ENCODE peak calls at places on chromosome 18, in nine cellular contexts. G, E, I, L, T, F, R, P and O are unnamed samples.

GRCh38 chr18:79542876-79543750 is 136.5 kb upstream of the CTDP1 start:
- DNase-seq in F (no peak), L (no peak), G (no peak), T (no peak), E (no peak), P (no peak), R (no peak), I (no peak), O (no peak)

GRCh38 chr18:6781846-6782245 is 52.3 kb downstream of the ARHGAP28 start:
- DNase-seq in T (no peak), L (no peak), F (no peak), I (no peak), G (peak; percentile 65), E (no peak), R (no peak), P (no peak), O (no peak)

GRCh38 chr18:46575851-46576250 is 81.2 kb downstream of the LOXHD1 start:
- DNase-seq in I (no peak), G (no peak), F (no peak), P (no peak), T (no peak), E (no peak), R (no peak), L (no peak), O (no peak)

GRCh38 chr18:23033079-23033478 is 100.0 kb downstream of the RBBP8 start:
- DNase-seq in R (no peak), I (no peak), T (no peak), P (no peak), L (no peak), F (no peak), G (no peak), E (peak; percentile 46), O (no peak)

GRCh38 chr18:79343567-79344207 is 52.0 kb upstream of the NFATC1 start:
- DNase-seq in T (no peak), I (no peak), L (no peak), F (no peak), G (no peak), P (no peak), E (no peak), R (no peak), O (peak; percentile 30)

GRCh38 chr18:31206787-31207381 is 44.2 kb upstream of the DSC1 start:
- DNase-seq in R (no peak), T (peak; percentile 33), L (peak; percentile 54), P (peak; percentile 64), E (peak; percentile 92), I (no peak), G (peak; percentile 23), F (no peak), O (peak; percentile 75)

GRCh38 chr18:53944721-53945120 is 279.7 kb downstream of the MBD2 start:
- DNase-seq in I (no peak), R (no peak), L (no peak), G (no peak), E (no peak), P (no peak), T (peak; percentile 18), F (no peak), O (peak; percentile 34)

GRCh38 chr18:22346342-22346967 is 71.3 kb downstream of the CTAGE1 start:
- DNase-seq in E (peak; percentile 89), L (no peak), F (peak; percentile 55), P (peak; percentile 85), I (no peak), R (no peak), T (no peak), G (peak; percentile 83), O (no peak)

GRCh38 chr18:75784413-75784812 is 356.9 kb upstream of the SMIM21 start:
- DNase-seq in E (no peak), R (no peak), G (no peak), I (no peak), T (no peak), P (no peak), F (no peak), L (no peak), O (no peak)

GRCh38 chr18:23272498-23273232 is 137.4 kb downstream of the CABLES1 start:
- DNase-seq in E (no peak), I (no peak), R (no peak), P (no peak), T (no peak), L (no peak), F (no peak), G (no peak), O (no peak)

GRCh38 chr18:63613420-63613819 is 26.3 kb downstream of the SERPINB13 start:
- DNase-seq in F (no peak), G (no peak), P (no peak), T (no peak), R (no peak), E (no peak), I (no peak), L (no peak), O (no peak)

DNA sequence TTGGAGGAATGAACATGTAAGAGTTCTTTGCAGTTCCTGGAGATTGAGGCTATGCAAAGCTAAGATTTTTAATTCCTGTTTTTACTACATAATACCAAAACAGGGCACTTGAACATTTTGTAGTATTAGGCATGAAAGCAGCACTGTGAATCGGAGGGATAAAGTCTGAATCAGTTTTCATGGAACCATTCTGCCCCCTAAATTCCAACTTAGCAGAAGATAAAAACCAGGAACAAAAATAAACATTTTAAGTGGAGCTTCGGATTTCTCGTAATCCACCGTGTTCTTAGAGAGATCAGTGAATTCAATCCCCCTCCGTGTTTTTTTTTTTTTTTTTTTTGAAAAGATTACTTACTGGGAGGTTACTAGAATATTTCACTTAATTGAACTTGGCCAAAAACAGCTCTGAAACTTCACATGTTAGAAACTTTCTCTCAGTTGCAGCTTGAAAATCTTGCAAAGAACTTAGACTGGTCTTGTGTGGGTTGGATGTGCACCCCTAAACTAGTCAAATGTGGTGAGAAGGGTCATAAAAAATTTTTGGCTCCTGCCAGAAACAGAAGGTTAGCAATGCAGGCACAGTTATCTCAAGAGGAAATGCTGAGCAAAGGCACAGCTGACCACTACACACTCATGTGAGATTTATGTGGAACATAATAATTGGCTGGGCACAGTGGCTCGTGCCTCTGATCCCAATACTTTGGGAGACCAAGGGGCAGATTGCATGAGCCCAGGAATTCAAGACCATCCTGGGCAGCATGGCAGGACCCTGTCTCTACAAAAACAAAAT is 145.4 kb upstream of the RNF152 start:
- DNase-seq in T (no peak), I (no peak), P (no peak), G (peak; percentile 48), L (no peak), E (no peak), R (no peak), F (no peak), O (no peak)
- H3K4me3 ChIP-seq in T (no peak overlapping the region), I (no peak overlapping the region), P (no peak overlapping the region), G (no peak overlapping the region), L (no peak overlapping the region), E (no peak overlapping the region), R (no peak overlapping the region), F (no peak overlapping the region), O (no peak overlapping the region)

GRCh38 chr18:3794537-3795348 is 344.8 kb downstream of the TGIF1 start:
- DNase-seq in T (no peak), P (no peak), R (no peak), F (peak; percentile 96), I (no peak), E (no peak), G (peak; percentile 99), L (no peak), O (no peak)
- TF ChIP-seq CTCF in T (no peak), P (no peak), R (no peak), F (no peak), I (no peak), E (no peak), G (no peak), L (no peak), O (no peak)

GRCh38 chr18:8799593-8799992 is 94.2 kb downstream of the MTCL1 start:
- DNase-seq in G (peak; percentile 63), L (no peak), T (no peak), E (no peak), F (no peak), I (no peak), P (no peak), R (no peak), O (no peak)

GRCh38 chr18:8800876-8801262 is 95.5 kb downstream of the MTCL1 start:
- DNase-seq in R (no peak), G (no peak), I (no peak), E (no peak), F (no peak), P (no peak), L (no peak), T (peak; percentile 36), O (no peak)

GRCh38 chr18:8800445-8800844 is 95.1 kb downstream of the MTCL1 start:
- DNase-seq in T (peak; percentile 76), G (peak; percentile 100), E (no peak), R (no peak), L (no peak), F (peak; percentile 97), P (no peak), I (no peak), O (peak; percentile 16)

GRCh38 chr18:8798996-8799395 is 93.6 kb downstream of the MTCL1 start:
- DNase-seq in P (no peak), T (no peak), R (no peak), G (no peak), E (peak; percentile 53), F (no peak), I (no peak), L (no peak), O (no peak)

GRCh38 chr18:8800041-8800441 is 94.7 kb downstream of the MTCL1 start:
- DNase-seq in E (no peak), L (no peak), F (no peak), P (no peak), G (peak; percentile 89), I (no peak), T (no peak), R (no peak), O (no peak)
- H3K4me3 ChIP-seq in E (no peak overlapping the region), L (no peak overlapping the region), F (no peak overlapping the region), P (no peak overlapping the region), G (peak overlapping the region; percentile 1), I (no peak overlapping the region), T (no peak overlapping the region), R (no peak overlapping the region), O (no peak overlapping the region)

GRCh38 chr18:58947136-58947732 is 82.6 kb downstream of the ZNF532 start:
- DNase-seq in I (no peak), R (no peak), T (no peak), F (no peak), P (no peak), G (no peak), L (no peak), E (no peak), O (no peak)
- TF ChIP-seq CTCF in I (no peak), R (no peak), T (no peak), F (no peak), P (no peak), G (no peak), L (no peak), E (no peak), O (no peak)

DNA sequence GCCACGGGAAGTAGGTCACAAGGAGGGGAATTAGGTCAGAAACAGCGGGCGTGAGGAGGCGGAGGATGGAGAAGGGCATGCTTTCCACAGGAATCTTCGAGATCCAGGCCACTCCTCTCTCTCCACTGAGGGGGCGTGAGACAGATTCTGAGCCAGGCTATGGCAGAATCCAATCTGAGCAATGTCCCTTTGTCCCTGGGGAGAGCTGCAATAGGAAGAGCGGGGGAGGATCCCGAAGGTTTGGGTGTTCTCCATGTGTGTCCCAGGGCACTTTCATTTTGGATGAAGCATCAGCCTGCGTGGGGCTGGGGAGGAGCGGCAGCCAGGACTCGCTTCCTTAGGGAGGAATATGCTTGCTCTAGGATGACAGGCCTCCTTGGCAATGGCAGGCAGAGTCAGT is 84.0 kb downstream of the LIPG start:
- DNase-seq in P (peak; percentile 80), R (no peak), L (no peak), F (no peak), E (peak; percentile 47), T (no peak), G (peak; percentile 43), I (peak; percentile 23), O (no peak)
- H3K4me3 ChIP-seq in P (no peak overlapping the region), R (peak overlapping the region; percentile 13), L (no peak overlapping the region), F (no peak overlapping the region), E (no peak overlapping the region), T (no peak overlapping the region), G (no peak overlapping the region), I (no peak overlapping the region), O (no peak overlapping the region)